ENCODE peak calls at places on chromosomes 4 and X, in four cellular contexts. N is GM12878, W is NT2/D1, U is HepG2. O is an unnamed sample. For H3K27me3, the result is how much of the 10 kb centered on the place peaks cover.

GRCh38 chr4:88341227-88342192 is 37.1 kb upstream of the HERC6 start:
- DNase-seq in U (peak), W (no peak), N (no peak), O (no peak)

GRCh38 chr4:180827193-180827592 is 1416.0 kb upstream of the TENM3 start:
- DNase-seq in N (no peak), W (no peak), U (peak), O (no peak)

GRCh38 chr4:152679414-152680281 is at the start of gene TMEM154:
- DNase-seq in U (no peak), N (no peak), W (peak), O (peak)

GRCh38 chr4:183140911-183141320 is 41.9 kb downstream of the WWC2 start:
- DNase-seq in U (no peak), W (no peak), N (no peak), O (no peak)

GRCh38 chr4:6229671-6230501 is 29.5 kb upstream of the JAKMIP1 start:
- DNase-seq in N (no peak), U (no peak), W (no peak), O (no peak)

GRCh38 chrX:55758033-55758432 is 40.5 kb downstream of the RRAGB start:
- DNase-seq in N (no peak), U (no peak), W (no peak), O (no peak)

GRCh38 chr4:79893441-79893840 is 179.6 kb downstream of the ANTXR2 start:
- DNase-seq in W (no peak), N (no peak), U (no peak), O (no peak)

GRCh38 chr4:102047616-102048015 is 257.1 kb downstream of the BANK1 start:
- DNase-seq in N (no peak), W (no peak), U (no peak), O (no peak)

GRCh38 chr4:113978561-113979156 is 788 bp downstream of the ARSJ start:
- DNase-seq in U (no peak), W (no peak), N (no peak), O (peak)

GRCh38 chr4:40923326-40924095 is 173.8 kb downstream of the NSUN7 start:
- DNase-seq in W (no peak), U (no peak), N (no peak), O (no peak)

GRCh38 chr4:41614519-41614918 is 76.6 kb downstream of the LIMCH1 start:
- DNase-seq in N (no peak), W (no peak), U (no peak), O (no peak)

GRCh38 chr4:176437756-176438155 is 118.0 kb downstream of the SPCS3 start:
- DNase-seq in W (no peak), N (no peak), U (no peak), O (no peak)

GRCh38 chr4:176435891-176436499 is 116.2 kb downstream of the SPCS3 start:
- DNase-seq in N (no peak), U (no peak), W (no peak), O (no peak)

GRCh38 chr4:176438401-176438800 is 118.6 kb downstream of the SPCS3 start:
- DNase-seq in U (no peak), N (no peak), W (no peak), O (no peak)

GRCh38 chr4:176433983-176434382 is 114.2 kb downstream of the SPCS3 start:
- DNase-seq in U (no peak), N (no peak), W (no peak), O (no peak)

GRCh38 chr4:176436500-176436973 is 116.8 kb downstream of the SPCS3 start:
- DNase-seq in U (no peak), W (no peak), N (no peak), O (no peak)
- TF ChIP-seq SUZ12 in U (no peak), W (no peak), N (no peak), O (no peak)

DNA sequence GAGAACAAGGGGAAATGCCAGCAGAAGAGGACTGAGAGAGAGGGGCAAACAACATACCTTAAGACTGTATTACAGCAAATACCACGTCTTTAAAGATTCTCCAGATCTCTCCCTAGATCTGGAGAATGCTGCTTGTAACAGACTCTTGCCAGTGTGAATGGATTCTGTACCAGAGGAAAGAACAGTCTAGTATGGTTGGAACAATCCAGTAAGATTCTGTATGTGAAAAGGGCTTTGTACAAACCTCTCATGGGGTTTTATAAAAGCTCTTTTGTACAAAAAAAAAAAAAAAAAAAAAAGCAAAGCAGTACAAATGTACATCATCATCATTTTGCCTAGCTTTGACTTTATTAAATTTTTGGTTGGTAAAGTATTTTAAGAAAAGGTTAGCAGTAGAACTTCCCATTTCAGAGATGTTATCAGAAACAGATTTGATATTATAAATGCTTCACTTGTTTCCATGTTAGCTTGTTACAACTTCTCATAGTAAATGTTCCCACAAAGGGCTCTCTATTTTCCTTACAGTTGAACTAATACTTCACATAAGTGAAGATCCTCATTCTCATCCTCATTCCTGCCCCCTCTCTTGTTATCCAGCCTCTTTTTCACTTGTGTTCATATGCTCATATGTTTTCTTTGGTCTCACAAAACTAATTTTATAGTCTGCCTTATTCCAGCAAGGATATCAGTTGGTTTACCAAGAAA is 144.2 kb downstream of the EDA start:
- DNase-seq in N (no peak), W (no peak), U (no peak), O (no peak)
- H3K27me3 ChIP-seq in N (under half), W (under half), U (under half), O (under half)

DNA sequence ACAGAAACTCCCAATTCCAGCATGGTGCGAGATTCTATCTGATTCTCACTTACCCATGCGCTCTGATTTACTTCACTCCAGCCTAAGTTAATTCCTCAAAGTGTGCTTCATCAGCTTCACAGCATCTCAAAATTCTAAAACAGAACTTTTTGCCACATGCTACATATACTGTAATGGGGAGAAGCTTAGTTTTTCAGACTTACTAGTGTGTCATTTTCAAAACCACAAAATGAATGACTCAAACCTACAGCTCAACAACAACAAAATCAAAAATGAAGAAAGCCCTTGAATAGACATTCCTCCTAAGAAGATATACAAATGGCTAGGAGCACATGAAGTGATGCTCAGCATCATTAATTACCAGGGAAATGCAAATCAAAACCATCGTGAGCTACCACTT is 14.9 kb downstream of the IRF2 start:
- DNase-seq in N (no peak), U (no peak), W (no peak), O (no peak)
- TF ChIP-seq ZNF274 in N (no peak), U (no peak), W (no peak), O (no peak)

GRCh38 chr4:162497564-162498167 is 333.9 kb upstream of the FSTL5 start:
- DNase-seq in W (no peak), U (peak), N (no peak), O (no peak)
- TF ChIP-seq SUZ12 in W (no peak), U (no peak), N (no peak), O (no peak)

O was measured in H1.